ENCODE peak calls at places on chromosomes 16 and 17, in seven cellular contexts. R, U, K, G, C, E and N are unnamed samples.

GRCh38 chr17:60372790-60373483 is 19.0 kb downstream of the USP32 start:
- DNase-seq in K (no peak), C (no peak), R (peak), G (no peak), E (no peak), U (no peak), N (no peak)

GRCh38 chr17:58184308-58184985 is 8.1 kb upstream of the EPX start:
- DNase-seq in E (peak), C (no peak), U (peak), R (peak), G (no peak), K (no peak), N (no peak)

GRCh38 chr16:48323783-48324775 is 61.1 kb downstream of the SIAH1 start:
- DNase-seq in G (no peak), K (no peak), U (no peak), E (no peak), C (no peak), R (no peak), N (no peak)

GRCh38 chr16:88374736-88375135 is 8.0 kb upstream of the ZNF469 start:
- DNase-seq in C (no peak), K (no peak), R (no peak), U (no peak), G (no peak), E (no peak), N (no peak)

GRCh38 chr16:84970447-84971127 is 40.7 kb downstream of the ZDHHC7 start:
- DNase-seq in E (peak), G (peak), C (peak), U (peak), K (peak), R (no peak), N (peak)

GRCh38 chr16:82344157-82344556 is 174.1 kb upstream of the MPHOSPH6 start:
- DNase-seq in U (peak), R (no peak), C (no peak), G (no peak), K (no peak), E (no peak), N (no peak)

GRCh38 chr17:75640556-75641119 is 7.4 kb downstream of the SMIM5 start:
- DNase-seq in C (no peak), G (no peak), E (no peak), K (no peak), R (no peak), U (no peak), N (no peak)

GRCh38 chr17:65054602-65055001 is 1.9 kb downstream of the GNA13 start:
- DNase-seq in U (no peak), R (no peak), K (no peak), E (no peak), G (no peak), C (peak), N (no peak)

GRCh38 chr17:63552211-63552610 is 1.9 kb downstream of the DCAF7 start:
- DNase-seq in K (no peak), R (no peak), C (no peak), G (no peak), U (no peak), E (peak), N (no peak)

GRCh38 chr17:4706121-4706520 is 2.2 kb upstream of the PELP1 start:
- DNase-seq in E (no peak), C (no peak), R (no peak), K (no peak), G (no peak), U (no peak), N (no peak)

GRCh38 chr16:48539485-48540221 is 70.3 kb downstream of the N4BP1 start:
- DNase-seq in K (no peak), R (no peak), E (no peak), C (no peak), U (no peak), G (no peak), N (no peak)

GRCh38 chr17:40556198-40556661 is 9.0 kb downstream of the CCR7 start:
- DNase-seq in G (no peak), R (no peak), U (no peak), E (no peak), K (no peak), C (no peak), N (no peak)

GRCh38 chr16:16155234-16155633 is 68.1 kb downstream of the ABCC6 start:
- DNase-seq in K (no peak), G (no peak), E (no peak), C (no peak), R (no peak), U (no peak), N (no peak)